ENCODE peak calls at places on chromosomes 1 and 21, in four cellular contexts. Z, D, L and Y are unnamed samples.

GRCh38 chr21:28922368-28922767 is 70.3 kb downstream of the LTN1 start:
- DNase-seq in L (no peak), D (no peak), Z (no peak), Y (no peak)

GRCh38 chr1:145917595-145917994 is 922 bp downstream of the PEX11B start:
- DNase-seq in D (no peak), Z (no peak), L (no peak), Y (no peak)

GRCh38 chr1:156379420-156380165 is 10.6 kb downstream of the RHBG start:
- DNase-seq in Z (peak; percentile 15), L (peak; percentile 81), D (no peak), Y (no peak)

GRCh38 chr1:153777648-153778047 is 2.4 kb downstream of the SLC27A3 start:
- DNase-seq in Z (peak; percentile 59), L (no peak), D (no peak), Y (no peak)

GRCh38 chr1:157834430-157834829 is 7.2 kb downstream of the CD5L start:
- DNase-seq in Z (no peak), L (no peak), D (no peak), Y (no peak)

GRCh38 chr1:2948001-2948750 is 73.1 kb upstream of the ACTRT2 start:
- DNase-seq in D (no peak), L (no peak), Z (no peak), Y (no peak)

GRCh38 chr1:51266791-51267190 is 30.7 kb downstream of the RNF11 start:
- DNase-seq in L (no peak), D (no peak), Z (no peak), Y (no peak)

GRCh38 chr1:235917267-235917811 is 50.6 kb upstream of the LYST start:
- DNase-seq in Z (peak; percentile 99), D (peak; percentile 81), L (peak; percentile 66), Y (peak; percentile 98)

GRCh38 chr1:46110521-46110920 is 21.9 kb downstream of the PIK3R3 start:
- DNase-seq in D (no peak), Z (no peak), L (no peak), Y (no peak)

GRCh38 chr1:116367256-116367949 is 5.6 kb upstream of the ATP1A1 start:
- DNase-seq in Z (no peak), L (no peak), D (no peak), Y (no peak)

GRCh38 chr1:81600878-81601658 is 199.7 kb upstream of the ADGRL2 start:
- DNase-seq in D (no peak), Z (no peak), L (no peak), Y (no peak)

GRCh38 chr1:116962976-116963639 is 38.5 kb upstream of the CD101 start:
- DNase-seq in Z (no peak), L (no peak), D (no peak), Y (no peak)

GRCh38 chr1:239922778-239923522 is 168.7 kb upstream of the FMN2 start:
- DNase-seq in L (no peak), D (no peak), Z (no peak), Y (no peak)

GRCh38 chr1:201675143-201675542 is 136.2 kb downstream of the NAV1 start:
- DNase-seq in D (no peak), Z (peak; percentile 31), L (no peak), Y (no peak)

GRCh38 chr1:178599087-178599486 is 86.2 kb downstream of the TEX35 start:
- DNase-seq in D (no peak), Z (no peak), L (no peak), Y (no peak)

GRCh38 chr1:87956072-87956471 is 627.4 kb downstream of the LMO4 start:
- DNase-seq in D (no peak), Z (peak; percentile 90), L (peak; percentile 56), Y (peak; percentile 90)

GRCh38 chr1:154502742-154503111 is 515 bp upstream of the SHE start:
- DNase-seq in L (no peak), D (no peak), Z (no peak), Y (no peak)

GRCh38 chr21:44752701-44753235 is 41.4 kb upstream of the TSPEAR start:
- DNase-seq in D (no peak), L (no peak), Z (peak; percentile 16), Y (no peak)

GRCh38 chr21:36321325-36322082 is 1.5 kb downstream of the MORC3 start:
- DNase-seq in D (no peak), L (no peak), Z (peak; percentile 22), Y (no peak)